ENCODE peak calls at places on chromosomes 13 and 19, in eight cellular contexts. K is stomach, F is transverse colon, C is ovary, B is suprapubic skin, S is K562, E is A549, N is esophagus muscularis mucosa. I is an unnamed sample.
A peak's percentile ranks its signal among the peaks of the same experiment; 100 is the strongest.

GRCh38 chr13:64029343-64030093 is 2613.9 kb upstream of the PCDH20 start:
- DNase-seq in K (no peak), N (no peak), S (no peak), F (no peak), E (peak; percentile 0), B (no peak), C (no peak), I (no peak)

GRCh38 chr13:28384789-28385188 is 110.1 kb downstream of the FLT1 start:
- DNase-seq in N (no peak), B (no peak), C (no peak), S (no peak), K (no peak), F (no peak), E (no peak), I (no peak)

GRCh38 chr19:30144242-30144758 is 202.3 kb downstream of the URI1 start:
- DNase-seq in S (no peak), K (no peak), F (no peak), E (no peak), C (no peak), B (no peak), N (no peak), I (no peak)

GRCh38 chr19:28601723-28602440 is 611.1 kb downstream of the UQCRFS1 start:
- DNase-seq in F (no peak), K (no peak), N (no peak), B (no peak), S (peak; percentile 31), E (no peak), C (no peak), I (no peak)

GRCh38 chr19:9913237-9914000 is 22.9 kb downstream of the OLFM2 start:
- DNase-seq in N (no peak), S (peak; percentile 69), F (peak; percentile 15), E (no peak), C (no peak), K (peak; percentile 28), B (no peak), I (no peak)

GRCh38 chr13:80303225-80303811 is 37.6 kb downstream of the SPRY2 start:
- DNase-seq in F (no peak), S (no peak), E (no peak), C (no peak), B (no peak), N (no peak), K (no peak), I (no peak)

GRCh38 chr19:2552859-2553258 is 76.9 kb downstream of the GADD45B start:
- DNase-seq in B (no peak), K (no peak), E (no peak), F (peak; percentile 35), S (no peak), C (no peak), N (no peak), I (no peak)

GRCh38 chr13:51500687-51501086 is 47.9 kb upstream of the INTS6 start:
- DNase-seq in C (no peak), B (no peak), F (no peak), K (no peak), S (no peak), E (no peak), N (no peak), I (no peak)

GRCh38 chr19:40219721-40220276 is 1.6 kb upstream of the TTC9B start:
- DNase-seq in C (no peak), B (no peak), E (peak; percentile 85), S (no peak), N (no peak), K (no peak), F (no peak), I (no peak)

GRCh38 chr13:42007844-42008243 is 40.6 kb upstream of the DGKH start:
- DNase-seq in N (no peak), E (no peak), S (no peak), C (no peak), K (no peak), F (no peak), B (no peak), I (no peak)

GRCh38 chr19:13118424-13119193 is 545 bp downstream of the NACC1 start:
- DNase-seq in F (no peak), E (peak; percentile 47), S (peak; percentile 92), B (no peak), N (no peak), C (peak; percentile 72), K (peak; percentile 52), I (no peak)

GRCh38 chr13:87403748-87404432 is 267.3 kb upstream of the SLITRK5 start:
- DNase-seq in B (no peak), K (no peak), C (no peak), N (no peak), F (no peak), S (no peak), E (no peak), I (no peak)

GRCh38 chr13:75101997-75102720 is 379.8 kb downstream of the TBC1D4 start:
- DNase-seq in C (no peak), F (no peak), E (no peak), N (no peak), S (no peak), K (no peak), B (no peak), I (no peak)

GRCh38 chr13:59747529-59747928 is 416.2 kb downstream of the DIAPH3 start:
- DNase-seq in K (no peak), C (no peak), E (no peak), S (no peak), F (no peak), B (no peak), N (no peak), I (no peak)

DNA sequence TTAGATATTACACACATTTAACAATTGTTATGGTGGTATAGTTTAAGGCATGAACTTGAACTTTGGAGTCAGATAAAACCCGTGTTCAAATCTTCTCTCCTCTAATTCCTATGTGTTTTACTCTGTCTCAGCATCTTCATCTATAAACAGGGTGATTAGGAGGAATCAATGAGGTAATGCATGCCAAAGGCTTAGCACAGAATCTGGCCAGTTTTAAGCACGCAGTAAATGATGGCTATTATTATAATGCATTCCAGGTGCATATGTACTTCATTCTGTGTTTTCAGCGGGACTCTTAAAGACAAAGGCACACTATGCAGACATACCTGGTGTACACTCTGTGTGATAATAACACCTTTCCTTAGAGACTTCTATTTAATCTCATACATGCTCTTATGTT is 88.0 kb upstream of the FRY start:
- DNase-seq in F (no peak), S (no peak), C (no peak), N (no peak), K (no peak), B (no peak), E (no peak), I (no peak)
- TF ChIP-seq EP300 in F (no peak), S (no peak), C (no peak), N (no peak), K (no peak), B (no peak), E (no peak), I (no peak)

GRCh38 chr19:16588089-16588823 is 16.0 kb upstream of the SLC35E1 start:
- DNase-seq in F (peak; percentile 79), K (no peak), E (no peak), C (no peak), B (no peak), N (no peak), S (peak; percentile 59), I (no peak)
- TF ChIP-seq POLR2A in F (peak; percentile 33), K (no peak), E (no peak), C (no peak), B (no peak), N (no peak), S (no peak), I (no peak)

DNA sequence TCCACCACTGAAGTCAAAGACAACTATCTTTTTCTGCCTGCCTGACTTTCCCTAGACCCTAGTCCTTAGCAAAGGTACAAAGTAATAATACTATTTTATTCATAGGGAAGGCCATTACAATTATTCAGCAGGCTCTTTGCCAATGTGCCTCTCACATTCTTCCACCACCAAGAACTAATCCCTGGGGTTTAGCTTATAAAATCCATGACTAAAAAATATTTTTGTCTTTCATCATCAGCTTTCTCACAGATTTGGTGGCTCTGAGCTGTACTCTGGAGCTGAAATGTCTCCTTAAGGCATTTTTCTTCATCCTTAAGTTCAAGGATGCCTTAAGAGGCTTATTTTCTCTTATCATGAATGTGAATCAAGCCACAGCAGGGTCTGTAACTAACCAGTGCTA is 96.1 kb downstream of the OXGR1 start:
- DNase-seq in B (no peak), N (no peak), K (no peak), S (no peak), E (no peak), C (no peak), F (no peak), I (no peak)
- TF ChIP-seq EP300 in B (no peak), N (no peak), K (no peak), S (no peak), E (no peak), C (no peak), F (no peak), I (no peak)

GRCh38 chr19:45100797-45101196 is 7.8 kb downstream of the PPP1R37 start:
- DNase-seq in K (no peak), C (no peak), B (no peak), S (no peak), F (no peak), N (no peak), E (no peak), I (no peak)

GRCh38 chr19:45100202-45100600 is 7.2 kb downstream of the PPP1R37 start:
- DNase-seq in C (no peak), N (no peak), F (no peak), B (no peak), S (no peak), E (no peak), K (no peak), I (no peak)

GRCh38 chr19:45097776-45098520 is 5.0 kb downstream of the PPP1R37 start:
- DNase-seq in C (no peak), B (no peak), F (no peak), N (no peak), E (peak; percentile 83), K (peak; percentile 51), S (peak; percentile 68), I (no peak)

GRCh38 chr19:45098521-45099464 is 5.8 kb downstream of the PPP1R37 start:
- DNase-seq in S (no peak), B (no peak), C (peak; percentile 49), E (no peak), F (no peak), N (no peak), K (peak; percentile 79), I (no peak)

GRCh38 chr19:45099465-45100201 is 6.7 kb downstream of the PPP1R37 start:
- DNase-seq in B (no peak), E (no peak), N (no peak), K (peak; percentile 63), C (no peak), F (no peak), S (no peak), I (no peak)
- TF ChIP-seq POLR2A in B (no peak), E (no peak), N (no peak), K (no peak), C (no peak), F (no peak), S (no peak), I (no peak)

I was measured in tibial nerve.